ENCODE peak calls at places on chromosomes 5 and 9, in seven cellular contexts. O, U, N, E, L, Z and T are unnamed samples.

GRCh38 chr5:158236511-158237335 is 377.8 kb upstream of the CLINT1 start:
- DNase-seq in N (no peak), Z (no peak), U (no peak), E (no peak), O (no peak), L (no peak), T (no peak)

GRCh38 chr5:92403308-92403707 is 1020.2 kb upstream of the ARRDC3 start:
- DNase-seq in Z (no peak), L (no peak), E (no peak), U (no peak), N (no peak), O (no peak), T (no peak)

GRCh38 chr5:123610665-123611406 is 98.9 kb downstream of the CSNK1G3 start:
- DNase-seq in U (peak), E (no peak), Z (no peak), L (no peak), N (peak), O (peak), T (peak)

GRCh38 chr5:176155882-176156497 is 82.2 kb upstream of the SIMC1 start:
- DNase-seq in E (no peak), U (no peak), L (no peak), Z (no peak), O (no peak), N (no peak), T (no peak)

GRCh38 chr9:137049544-137050449 is 3.8 kb upstream of the NPDC1 start:
- DNase-seq in U (no peak), O (no peak), E (no peak), L (peak), N (peak), Z (no peak), T (peak)

GRCh38 chr9:124343533-124344290 is 71.5 kb downstream of the PSMB7 start:
- DNase-seq in L (no peak), Z (peak), N (no peak), U (no peak), E (no peak), O (no peak), T (no peak)

GRCh38 chr9:21624675-21625477 is 142.8 kb upstream of the IFNE start:
- DNase-seq in U (no peak), L (no peak), N (no peak), O (no peak), Z (no peak), E (no peak), T (no peak)

GRCh38 chr9:132451276-132451675 is 41.3 kb downstream of the CFAP77 start:
- DNase-seq in Z (no peak), N (no peak), U (no peak), E (peak), O (no peak), L (no peak), T (no peak)

GRCh38 chr5:38556599-38557308 is at the start of gene LIFR:
- DNase-seq in L (peak), E (peak), O (peak), U (peak), N (peak), Z (peak), T (peak)

GRCh38 chr5:138115254-138115653 is 24.0 kb downstream of the NME5 start:
- DNase-seq in Z (no peak), E (no peak), U (no peak), N (no peak), O (no peak), L (no peak), T (no peak)

GRCh38 chr9:136901516-136902258 is 15.4 kb downstream of the TRAF2 start:
- DNase-seq in E (peak), U (peak), L (peak), Z (peak), N (no peak), O (no peak), T (peak)

GRCh38 chr9:98795970-98796363 is 388 bp downstream of the ANKS6 start:
- DNase-seq in N (peak), O (no peak), L (peak), E (peak), U (peak), Z (peak), T (peak)

GRCh38 chr9:134484479-134484878 is 157.1 kb upstream of the COL5A1 start:
- DNase-seq in L (peak), U (no peak), E (no peak), Z (peak), O (no peak), N (no peak), T (no peak)

GRCh38 chr5:156380846-156381245 is 53.9 kb downstream of the SGCD start:
- DNase-seq in Z (no peak), U (no peak), N (no peak), E (no peak), O (peak), L (no peak), T (peak)

GRCh38 chr9:10612649-10613398 is at the start of gene PTPRD:
- DNase-seq in E (no peak), O (no peak), Z (peak), U (peak), L (no peak), N (peak), T (peak)

GRCh38 chr9:111630182-111631070 is 708 bp upstream of the DNAJC25 start:
- DNase-seq in L (no peak), U (no peak), Z (no peak), O (no peak), N (no peak), E (no peak), T (no peak)